ENCODE peak calls at places on chromosomes 4 and X, in five cellular contexts. G is EH; E is amniotic stem cell; N is NCI-H82; M is stimulated activated CD4-positive, alpha-beta T cell treated with anti-CD3 and anti-CD28 coated beads, Interleukin-1b, Interleukin-23, amount 100 ng/mL, for 1 hour. C is an unnamed sample.

GRCh38 chr4:1408418-1408817 is 2.2 kb upstream of the NKX1-1 start:
- DNase-seq in G (no peak), E (no peak), N (peak), M (no peak), C (no peak)

GRCh38 chr4:2359591-2360390 is 58.7 kb downstream of the ZFYVE28 start:
- DNase-seq in G (no peak), E (no peak), N (no peak), M (no peak), C (no peak)

GRCh38 chr4:170990989-170991589 is 822.1 kb upstream of the GALNTL6 start:
- DNase-seq in G (no peak), E (peak), N (peak), M (no peak), C (no peak)

GRCh38 chr4:45795165-45795564 is 328.7 kb downstream of the GABRG1 start:
- DNase-seq in G (no peak), E (no peak), N (no peak), M (no peak), C (no peak)

GRCh38 chr4:140042634-140043033 is 111.3 kb downstream of the MAML3 start:
- DNase-seq in G (no peak), E (no peak), N (no peak), M (no peak), C (no peak)

GRCh38 chr4:138037716-138038115 is 204.4 kb downstream of the SLC7A11 start:
- DNase-seq in G (peak), E (no peak), N (no peak), M (no peak), C (no peak)

GRCh38 chr4:123421227-123421941 is 24.8 kb downstream of the SPRY1 start:
- DNase-seq in G (peak), E (no peak), N (no peak), M (no peak), C (no peak)

GRCh38 chr4:121788896-121789295 is 12.2 kb upstream of the EXOSC9 start:
- DNase-seq in G (no peak), E (no peak), N (no peak), M (no peak), C (no peak)

GRCh38 chrX:111372065-111372464 is 39.9 kb downstream of the DCX start:
- DNase-seq in G (no peak), E (no peak), N (no peak), M (no peak), C (no peak)

GRCh38 chr4:42816864-42817263 is 75.6 kb upstream of the GRXCR1 start:
- DNase-seq in G (no peak), E (no peak), N (no peak), M (no peak), C (no peak)

GRCh38 chr4:13159041-13159620 is 325.0 kb downstream of the RAB28 start:
- DNase-seq in G (peak), E (no peak), N (no peak), M (no peak), C (no peak)

GRCh38 chrX:119479845-119480244 is 11.6 kb downstream of the SLC25A5 start:
- DNase-seq in G (no peak), E (no peak), N (no peak), M (no peak), C (no peak)

GRCh38 chr4:29277381-29277780 is 1442.8 kb upstream of the PCDH7 start:
- DNase-seq in G (peak), E (peak), N (no peak), M (no peak), C (no peak)

GRCh38 chrX:115957862-115958490 is 212.6 kb upstream of the AGTR2 start:
- DNase-seq in G (no peak), E (no peak), N (peak), M (no peak), C (no peak)

GRCh38 chr4:151034829-151035228 is 19.7 kb upstream of the LRBA start:
- DNase-seq in G (no peak), E (no peak), N (no peak), M (no peak), C (no peak)

GRCh38 chr4:90126805-90127204 is 389 bp upstream of the CCSER1 start:
- DNase-seq in G (no peak), E (no peak), N (peak), M (no peak), C (no peak)

GRCh38 chrX:25048176-25048575 is 32.4 kb upstream of the ARX start:
- DNase-seq in G (no peak), E (no peak), N (peak), M (no peak), C (no peak)

GRCh38 chr4:1939664-1940509 is 68.7 kb downstream of the NSD2 start:
- DNase-seq in G (peak), E (peak), N (no peak), M (no peak), C (no peak)

GRCh38 chr4:69888336-69888735 is 28.4 kb upstream of the SULT1E1 start:
- DNase-seq in G (no peak), E (no peak), N (no peak), M (no peak), C (no peak)

GRCh38 chr4:77203380-77204197 is 46.6 kb downstream of the CCNG2 start:
- DNase-seq in G (peak), E (peak), N (peak), M (peak), C (peak)

GRCh38 chrX:15202458-15203177 is 67.3 kb downstream of the ASB9 start:
- DNase-seq in G (peak), E (no peak), N (no peak), M (no peak), C (no peak)

GRCh38 chr4:105560488-105560887 is 8.1 kb downstream of the ARHGEF38 start:
- DNase-seq in G (no peak), E (no peak), N (no peak), M (no peak), C (no peak)

GRCh38 chr4:68466185-68466584 is 18.9 kb downstream of the TMPRSS11E start:
- DNase-seq in G (peak), E (no peak), N (no peak), M (no peak), C (no peak)

GRCh38 chrX:134074151-134074550 is 88.8 kb upstream of the GPC3 start:
- DNase-seq in G (no peak), E (no peak), N (no peak), M (no peak), C (no peak)

GRCh38 chrX:1002611-1003010 is 209.8 kb downstream of the CRLF2 start:
- DNase-seq in G (no peak), E (no peak), N (no peak), M (no peak), C (no peak)

GRCh38 chr4:94454405-94454804 is 2.7 kb downstream of the PDLIM5 start:
- DNase-seq in G (no peak), E (no peak), N (no peak), M (no peak), C (no peak)

GRCh38 chr4:48831532-48832015 is 686 bp downstream of the OCIAD1 start:
- DNase-seq in G (peak), E (no peak), N (peak), M (no peak), C (no peak)

GRCh38 chr4:38605181-38605764 is 58.7 kb upstream of the KLF3 start:
- DNase-seq in G (no peak), E (no peak), N (no peak), M (no peak), C (no peak)

GRCh38 chrX:67780694-67781109 is 236.9 kb downstream of the AR start:
- DNase-seq in G (peak), E (peak), N (peak), M (no peak), C (no peak)